ENCODE peak calls at places on chromosome 4, in six cellular contexts. I is EH; Q is astrocyte of the spinal cord; Y is A549; A is stimulated activated CD4-positive, alpha-beta T cell treated with anti-CD3 and anti-CD28 coated beads, Interleukin-4, amount 100 ng/mL, for 4 hours; X is posterior cingulate gyrus. N is an unnamed sample.

GRCh38 chr4:140130677-140131076 is 23.3 kb downstream of the MAML3 start:
- DNase-seq in Y (peak; percentile 76), A (no peak), I (peak; percentile 51), Q (peak; percentile 74), X (no peak), N (no peak)

GRCh38 chr4:48315728-48316630 is 25.4 kb upstream of the SLAIN2 start:
- DNase-seq in X (no peak), Q (peak; percentile 69), I (peak; percentile 72), A (no peak), Y (peak; percentile 64), N (peak; percentile 78)

GRCh38 chr4:31370866-31371465 is 650.8 kb downstream of the PCDH7 start:
- DNase-seq in X (no peak), A (no peak), Y (peak; percentile 32), Q (peak; percentile 60), I (peak; percentile 20), N (peak; percentile 84)

GRCh38 chr4:147207941-147208340 is 262.3 kb upstream of the TTC29 start:
- DNase-seq in Y (no peak), X (no peak), Q (no peak), I (peak; percentile 24), A (no peak), N (no peak)

GRCh38 chr4:56048621-56049427 is 100.1 kb downstream of the CEP135 start:
- DNase-seq in A (peak; percentile 7), X (peak; percentile 87), I (peak; percentile 51), Q (peak; percentile 59), Y (peak; percentile 45), N (peak; percentile 85)

GRCh38 chr4:85968945-85969830 is 390.7 kb downstream of the MAPK10 start:
- DNase-seq in Y (peak; percentile 35), X (no peak), I (peak; percentile 87), A (no peak), Q (peak; percentile 74), N (peak; percentile 74)

GRCh38 chr4:78588894-78589545 is 37.5 kb downstream of the ANXA3 start:
- DNase-seq in Y (no peak), Q (no peak), X (no peak), A (no peak), I (peak; percentile 25), N (no peak)

GRCh38 chr4:188110741-188111458 is 1.5 kb upstream of the TRIML2 start:
- DNase-seq in A (no peak), I (peak; percentile 55), Y (peak; percentile 88), X (no peak), Q (no peak), N (no peak)

GRCh38 chr4:1870578-1871443 is at the start of gene NSD2:
- DNase-seq in I (peak; percentile 89), X (peak; percentile 95), Q (peak; percentile 84), Y (peak; percentile 81), A (peak; percentile 88), N (peak; percentile 86)

GRCh38 chr4:79413486-79413885 is 5.5 kb upstream of the GK2 start:
- DNase-seq in Q (no peak), A (no peak), I (no peak), Y (no peak), X (no peak), N (no peak)

GRCh38 chr4:112327950-112328349 is 30.8 kb downstream of the ALPK1 start:
- DNase-seq in I (peak; percentile 64), X (no peak), Q (peak; percentile 72), A (no peak), Y (peak; percentile 27), N (peak; percentile 81)

GRCh38 chr4:127400736-127401346 is 231.9 kb upstream of the INTU start:
- DNase-seq in A (no peak), I (peak; percentile 75), X (no peak), Q (peak; percentile 85), Y (peak; percentile 66), N (peak; percentile 76)

GRCh38 chr4:81562093-81562492 is 90.4 kb upstream of the RASGEF1B start:
- DNase-seq in A (no peak), Y (no peak), X (no peak), I (no peak), Q (no peak), N (peak; percentile 95)

N was measured in NAMALWA.